ENCODE peak calls at places on chromosomes 1 and 21, in eight cellular contexts. J is adrenal gland, G is heart left ventricle, C is H54, X is body of pancreas, L is GM12891, A is suprapubic skin, Q is spleen. E is an unnamed sample.

GRCh38 chr1:215526147-215526845 is 40.8 kb upstream of the KCTD3 start:
- DNase-seq in J (no peak), G (no peak), C (no peak), X (no peak), L (no peak), A (no peak), Q (no peak), E (peak)

GRCh38 chr1:17765444-17766411 is 10.6 kb downstream of the ACTL8 start:
- DNase-seq in J (peak), G (no peak), C (peak), X (peak), L (no peak), A (no peak), Q (no peak), E (no peak)

GRCh38 chr1:176811896-176812295 is 348.9 kb downstream of the PAPPA2 start:
- DNase-seq in J (no peak), G (no peak), C (no peak), X (no peak), L (no peak), A (no peak), Q (no peak), E (no peak)

GRCh38 chr1:248696775-248697174 is 5.8 kb downstream of the OR14I1 start:
- DNase-seq in J (no peak), G (no peak), C (no peak), X (no peak), L (no peak), A (no peak), Q (no peak), E (peak)

GRCh38 chr1:158146165-158146564 is 34.5 kb upstream of the CD1D start:
- DNase-seq in J (peak), G (no peak), C (peak), X (no peak), L (no peak), A (no peak), Q (no peak), E (no peak)

GRCh38 chr1:173405758-173406344 is 71.3 kb upstream of the PRDX6 start:
- DNase-seq in J (no peak), G (no peak), C (peak), X (no peak), L (no peak), A (no peak), Q (no peak), E (no peak)

GRCh38 chr1:57165546-57165945 is 199.7 kb upstream of the C8B start:
- DNase-seq in J (no peak), G (no peak), C (no peak), X (no peak), L (no peak), A (no peak), Q (no peak), E (no peak)

GRCh38 chr1:227357229-227358078 is 39.2 kb upstream of the CDC42BPA start:
- DNase-seq in J (peak), G (peak), C (peak), X (peak), L (no peak), A (no peak), Q (peak), E (peak)

GRCh38 chr1:105427543-105427942 is 1628.9 kb upstream of the PRMT6 start:
- DNase-seq in J (no peak), G (no peak), C (no peak), X (no peak), L (no peak), A (no peak), Q (no peak), E (peak)

GRCh38 chr21:29342394-29342957 is 43.8 kb downstream of the BACH1 start:
- DNase-seq in J (no peak), G (peak), C (peak), X (peak), L (no peak), A (no peak), Q (no peak), E (no peak)

GRCh38 chr21:31351438-31351837 is 7.4 kb upstream of the TIAM1 start:
- DNase-seq in J (no peak), G (no peak), C (peak), X (no peak), L (no peak), A (no peak), Q (no peak), E (no peak)

GRCh38 chr21:34524671-34525601 is 12.9 kb upstream of the KCNE1 start:
- DNase-seq in J (no peak), G (no peak), C (peak), X (no peak), L (no peak), A (no peak), Q (no peak), E (no peak)

GRCh38 chr1:220410681-220411080 is 117.3 kb upstream of the MARK1 start:
- DNase-seq in J (no peak), G (no peak), C (no peak), X (no peak), L (no peak), A (no peak), Q (no peak), E (no peak)

GRCh38 chr1:193103759-193104495 is 1.3 kb downstream of the GLRX2 start:
- DNase-seq in J (no peak), G (no peak), C (no peak), X (no peak), L (no peak), A (no peak), Q (no peak), E (peak)

GRCh38 chr1:63199666-63200065 is 122.7 kb upstream of the FOXD3 start:
- DNase-seq in J (no peak), G (no peak), C (no peak), X (no peak), L (no peak), A (no peak), Q (no peak), E (no peak)

GRCh38 chr1:204345425-204345824 is 14.3 kb downstream of the PLEKHA6 start:
- DNase-seq in J (no peak), G (no peak), C (no peak), X (no peak), L (no peak), A (no peak), Q (peak), E (no peak)

GRCh38 chr1:50967416-50968020 is 2.5 kb upstream of the CDKN2C start:
- DNase-seq in J (peak), G (no peak), C (no peak), X (no peak), L (no peak), A (no peak), Q (no peak), E (peak)

GRCh38 chr21:15617968-15618367 is 111.8 kb upstream of the USP25 start:
- DNase-seq in J (no peak), G (no peak), C (peak), X (no peak), L (no peak), A (no peak), Q (no peak), E (no peak)

GRCh38 chr1:109762821-109763645 is 690 bp downstream of the EPS8L3 start:
- DNase-seq in J (no peak), G (peak), C (no peak), X (peak), L (no peak), A (peak), Q (peak), E (peak)

GRCh38 chr1:235328271-235329138 is at the start of gene GGPS1:
- DNase-seq in J (peak), G (peak), C (peak), X (peak), L (peak), A (peak), Q (peak), E (peak)
- TF ChIP-seq POLR2A in J (peak), G (no peak), C (peak), X (peak), L (peak), A (peak), Q (peak), E (peak)

GRCh38 chr1:1273535-1274298 is at the start of gene UBE2J2:
- DNase-seq in J (peak), G (peak), C (peak), X (peak), L (peak), A (peak), Q (peak), E (peak)

GRCh38 chr1:1274299-1274930 is 761 bp upstream of the UBE2J2 start:
- DNase-seq in J (no peak), G (no peak), C (no peak), X (no peak), L (no peak), A (no peak), Q (peak), E (no peak)

GRCh38 chr1:1270813-1271212 is 2.8 kb downstream of the UBE2J2 start:
- DNase-seq in J (no peak), G (no peak), C (no peak), X (no peak), L (no peak), A (no peak), Q (peak), E (no peak)

GRCh38 chr1:1273152-1273534 is 511 bp downstream of the UBE2J2 start:
- DNase-seq in J (peak), G (no peak), C (no peak), X (no peak), L (no peak), A (no peak), Q (no peak), E (no peak)

DNA sequence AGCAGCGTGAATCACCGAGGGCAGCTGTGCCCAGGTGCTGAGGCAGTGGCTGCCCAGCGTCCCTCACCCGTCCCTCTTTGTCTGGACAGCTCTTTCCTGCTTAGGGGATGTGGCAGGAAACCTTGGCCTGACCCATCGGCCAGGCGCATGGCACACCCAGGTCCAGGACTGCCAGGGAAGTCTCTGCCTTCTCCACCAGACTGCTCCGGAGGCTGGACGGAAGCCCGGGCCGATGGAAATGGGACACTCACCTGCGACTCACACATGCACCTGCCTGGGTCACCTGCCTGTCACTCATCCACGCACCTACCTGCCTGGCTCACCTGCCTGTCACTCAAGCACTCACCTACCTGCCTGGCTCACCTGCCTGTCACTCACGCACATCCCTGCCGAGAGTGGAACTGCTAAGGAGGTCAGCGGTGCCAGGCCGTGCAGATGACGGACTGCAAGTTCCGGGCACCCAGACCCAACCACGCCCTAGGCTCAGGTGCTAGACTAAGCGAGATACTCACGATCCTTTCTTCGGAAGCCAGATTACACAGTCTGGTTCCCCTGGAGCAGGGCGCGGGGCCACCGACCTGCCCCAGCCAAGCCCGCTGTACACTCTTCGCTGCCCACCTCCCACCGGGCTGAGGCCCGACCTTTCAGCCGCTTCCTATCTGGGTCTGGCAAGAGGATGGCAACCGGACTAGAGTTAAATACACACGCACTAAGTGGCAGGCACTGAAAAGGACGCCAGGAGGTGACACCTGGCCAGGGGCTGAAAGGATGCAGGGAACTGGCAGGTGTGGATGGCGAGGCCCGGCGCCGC is 1.1 kb downstream of the UBE2J2 start:
- DNase-seq in J (peak), G (no peak), C (no peak), X (peak), L (no peak), A (no peak), Q (peak), E (no peak)
- TF ChIP-seq POLR2A in J (no peak), G (no peak), C (no peak), X (peak), L (peak), A (no peak), Q (no peak), E (no peak)

GRCh38 chr1:19802269-19802668 is 2.6 kb upstream of the TMCO4 start:
- DNase-seq in J (no peak), G (no peak), C (no peak), X (no peak), L (no peak), A (no peak), Q (no peak), E (no peak)

GRCh38 chr1:19798486-19799232 is 1.1 kb downstream of the TMCO4 start:
- DNase-seq in J (peak), G (no peak), C (no peak), X (peak), L (no peak), A (no peak), Q (no peak), E (peak)

GRCh38 chr1:19799877-19800804 is at the start of gene TMCO4:
- DNase-seq in J (peak), G (peak), C (peak), X (peak), L (peak), A (peak), Q (peak), E (peak)

GRCh38 chr1:19797827-19798226 is 1.9 kb downstream of the TMCO4 start:
- DNase-seq in J (no peak), G (no peak), C (no peak), X (no peak), L (no peak), A (no peak), Q (no peak), E (no peak)

GRCh38 chr1:19799233-19799876 is 361 bp downstream of the TMCO4 start:
- DNase-seq in J (peak), G (peak), C (peak), X (peak), L (peak), A (no peak), Q (peak), E (peak)
- TF ChIP-seq POLR2A in J (peak), G (no peak), C (no peak), X (peak), L (no peak), A (no peak), Q (peak), E (peak)

DNA sequence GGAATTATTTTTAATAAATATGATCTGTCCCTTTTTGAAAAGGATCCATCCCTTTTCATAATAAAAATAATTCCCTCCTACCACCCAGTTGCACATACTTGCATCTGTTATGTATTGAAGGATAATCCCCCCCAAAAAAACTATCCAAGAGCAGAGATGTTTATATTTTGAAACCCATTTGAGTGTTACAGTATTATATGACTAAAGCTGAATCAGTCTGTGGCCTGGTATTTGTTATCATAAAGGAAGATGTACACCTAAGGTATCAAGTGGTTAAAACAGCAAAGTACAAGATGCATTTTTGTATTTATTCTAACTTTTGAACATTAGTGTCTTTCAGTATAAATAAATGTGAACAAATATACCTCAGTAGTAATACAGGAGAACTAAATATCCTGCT is 12.7 kb upstream of the TGFB2 start:
- DNase-seq in J (no peak), G (no peak), C (no peak), X (no peak), L (no peak), A (no peak), Q (no peak), E (no peak)
- TF ChIP-seq POLR2A in J (no peak), G (no peak), C (no peak), X (no peak), L (no peak), A (no peak), Q (no peak), E (no peak)

GRCh38 chr1:150555198-150555970 is 6.2 kb downstream of the ADAMTSL4 start:
- DNase-seq in J (no peak), G (no peak), C (no peak), X (no peak), L (no peak), A (no peak), Q (peak), E (no peak)
- TF ChIP-seq POLR2A in J (no peak), G (no peak), C (no peak), X (no peak), L (no peak), A (no peak), Q (no peak), E (no peak)

GRCh38 chr1:19359357-19359756 is 47.2 kb downstream of the SLC66A1 start:
- DNase-seq in J (no peak), G (no peak), C (no peak), X (no peak), L (no peak), A (no peak), Q (no peak), E (no peak)
- TF ChIP-seq POLR2A in J (no peak), G (no peak), C (no peak), X (no peak), L (no peak), A (no peak), Q (no peak), E (no peak)

GRCh38 chr1:21141030-21141429 is 35.7 kb downstream of the EIF4G3 start:
- DNase-seq in J (no peak), G (no peak), C (no peak), X (no peak), L (no peak), A (no peak), Q (no peak), E (no peak)

GRCh38 chr1:21143138-21143537 is 33.6 kb downstream of the EIF4G3 start:
- DNase-seq in J (no peak), G (no peak), C (no peak), X (no peak), L (no peak), A (no peak), Q (no peak), E (no peak)

GRCh38 chr1:21139601-21140000 is 37.1 kb downstream of the EIF4G3 start:
- DNase-seq in J (peak), G (peak), C (no peak), X (no peak), L (no peak), A (no peak), Q (no peak), E (no peak)

GRCh38 chr1:21149430-21149861 is 27.3 kb downstream of the EIF4G3 start:
- DNase-seq in J (no peak), G (peak), C (peak), X (peak), L (no peak), A (no peak), Q (no peak), E (no peak)

GRCh38 chr1:21143752-21144151 is 32.9 kb downstream of the EIF4G3 start:
- DNase-seq in J (peak), G (no peak), C (no peak), X (no peak), L (no peak), A (no peak), Q (no peak), E (no peak)
- TF ChIP-seq POLR2A in J (no peak), G (no peak), C (no peak), X (no peak), L (no peak), A (no peak), Q (no peak), E (no peak)

DNA sequence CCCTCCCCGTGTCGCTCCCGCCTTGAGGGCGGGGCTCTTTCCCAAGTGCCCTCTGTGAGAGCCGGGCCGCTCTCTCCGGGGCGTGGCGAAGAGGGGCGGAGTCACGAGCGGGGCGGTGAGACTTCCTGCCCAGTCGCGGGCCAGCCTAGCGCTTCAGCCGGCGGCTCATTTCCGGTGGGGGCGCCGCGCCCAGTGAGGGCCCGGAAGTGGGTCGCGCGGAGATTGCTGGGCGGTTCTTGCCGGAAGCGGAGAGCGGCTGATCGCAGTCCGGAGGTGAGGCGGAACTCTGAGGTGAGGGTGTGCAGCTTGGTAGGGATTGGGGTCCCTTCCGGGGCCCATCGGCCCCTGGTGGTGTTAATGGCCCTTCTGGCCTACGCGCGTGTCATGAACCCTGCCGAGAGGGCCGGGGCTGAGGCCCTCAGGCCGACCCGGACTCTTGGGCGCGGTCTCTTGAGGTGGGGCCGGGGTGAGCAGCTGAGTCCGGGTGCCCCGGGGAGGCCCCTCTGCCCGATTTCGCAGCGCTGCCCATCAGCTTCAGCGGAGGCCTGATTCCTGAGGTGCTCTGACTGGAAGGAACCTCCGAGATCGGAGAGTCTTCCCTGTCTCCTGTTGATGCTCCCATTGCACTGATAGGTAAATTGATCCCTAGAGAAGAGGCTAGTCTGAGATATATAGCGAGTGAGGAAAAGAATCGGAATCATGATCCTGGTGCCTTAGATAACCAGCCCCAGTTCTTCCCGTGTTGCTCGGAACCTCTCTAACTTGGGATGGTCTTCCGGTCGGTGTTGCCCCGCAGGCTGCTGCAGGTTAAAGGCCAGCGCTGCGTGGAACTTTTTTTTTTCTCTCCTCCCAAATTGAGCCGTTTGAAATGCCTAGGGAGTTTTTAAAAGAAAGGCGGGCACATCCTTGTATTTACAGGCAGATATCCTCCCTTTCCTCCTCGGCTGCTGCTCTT is at the start of gene CAP1:
- DNase-seq in J (peak), G (peak), C (peak), X (peak), L (peak), A (peak), Q (peak), E (peak)
- TF ChIP-seq POLR2A in J (no peak), G (no peak), C (peak), X (peak), L (peak), A (no peak), Q (no peak), E (no peak)